ENCODE peak calls at places on chromosome 4, in ten cellular contexts. T, H, G, P, W, I, R, Q, X and F are unnamed samples.

GRCh38 chr4:121308328-121308663 is 72.5 kb downstream of the QRFPR start:
- DNase-seq in T (no peak), H (no peak), G (no peak), P (no peak), W (no peak), I (no peak), R (no peak), Q (peak; percentile 52), X (no peak), F (no peak)

GRCh38 chr4:5050520-5050955 is 742 bp upstream of the STK32B start:
- DNase-seq in T (peak; percentile 82), H (peak; percentile 67), G (peak; percentile 87), P (no peak), W (peak; percentile 56), I (peak; percentile 75), R (peak; percentile 59), Q (peak; percentile 89), X (peak; percentile 65), F (no peak)

GRCh38 chr4:66569228-66569627 is 898.9 kb upstream of the EPHA5 start:
- DNase-seq in T (no peak), H (no peak), G (no peak), P (no peak), W (no peak), I (no peak), R (no peak), Q (peak; percentile 28), X (no peak), F (no peak)

GRCh38 chr4:99886146-99886545 is 8.1 kb downstream of the LAMTOR3 start:
- DNase-seq in T (no peak), H (no peak), G (no peak), P (no peak), W (no peak), I (peak; percentile 38), R (peak; percentile 68), Q (no peak), X (no peak), F (no peak)

GRCh38 chr4:186227221-186227620 is at the start of gene KLKB1:
- DNase-seq in T (no peak), H (no peak), G (no peak), P (no peak), W (no peak), I (no peak), R (no peak), Q (no peak), X (no peak), F (no peak)

GRCh38 chr4:17173300-17173699 is 274.9 kb upstream of the LDB2 start:
- DNase-seq in T (no peak), H (no peak), G (no peak), P (no peak), W (no peak), I (no peak), R (no peak), Q (peak; percentile 92), X (no peak), F (no peak)

GRCh38 chr4:75598390-75598789 is 31.9 kb downstream of the CDKL2 start:
- DNase-seq in T (no peak), H (no peak), G (no peak), P (no peak), W (no peak), I (peak; percentile 8), R (peak; percentile 76), Q (peak; percentile 30), X (no peak), F (no peak)

GRCh38 chr4:88320780-88321373 is 36.5 kb upstream of the PPM1K start:
- DNase-seq in T (no peak), H (peak; percentile 17), G (no peak), P (no peak), W (peak; percentile 24), I (peak; percentile 30), R (peak; percentile 58), Q (peak; percentile 91), X (no peak), F (no peak)

DNA sequence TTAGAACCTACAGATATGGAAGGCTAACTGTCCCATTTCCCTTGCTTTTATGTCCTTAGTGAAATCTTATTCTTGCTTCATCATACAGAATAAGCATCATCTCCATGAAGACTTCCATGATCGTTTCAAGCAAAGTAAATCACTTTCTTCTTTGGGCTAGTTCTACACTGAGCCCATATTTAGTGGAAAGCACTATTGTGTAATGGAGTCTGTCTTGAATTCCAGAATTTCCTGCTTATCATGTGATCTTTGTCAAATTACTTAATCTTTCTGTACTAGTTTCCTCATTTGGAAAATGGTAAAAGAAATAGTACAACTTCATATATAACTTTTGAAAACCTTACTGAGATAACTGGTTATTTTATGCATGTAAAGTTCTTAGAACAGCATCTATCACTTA is 7.6 kb downstream of the ANAPC10 start:
- DNase-seq in T (no peak), H (no peak), G (no peak), P (no peak), W (no peak), I (no peak), R (no peak), Q (no peak), X (no peak), F (no peak)
- H3K36me3 ChIP-seq in T (peaks cover 51% of the 10 kb centered on the region), H (peaks cover 73% of the 10 kb centered on the region), G (peaks cover 7% of the 10 kb centered on the region), P (peaks cover 25% of the 10 kb centered on the region), W (no peaks in the 10 kb centered on the region), I (peaks cover 55% of the 10 kb centered on the region), R (peaks cover 26% of the 10 kb centered on the region), Q (no peaks in the 10 kb centered on the region), X (peaks cover 86% of the 10 kb centered on the region), F (peaks cover 7% of the 10 kb centered on the region)

DNA sequence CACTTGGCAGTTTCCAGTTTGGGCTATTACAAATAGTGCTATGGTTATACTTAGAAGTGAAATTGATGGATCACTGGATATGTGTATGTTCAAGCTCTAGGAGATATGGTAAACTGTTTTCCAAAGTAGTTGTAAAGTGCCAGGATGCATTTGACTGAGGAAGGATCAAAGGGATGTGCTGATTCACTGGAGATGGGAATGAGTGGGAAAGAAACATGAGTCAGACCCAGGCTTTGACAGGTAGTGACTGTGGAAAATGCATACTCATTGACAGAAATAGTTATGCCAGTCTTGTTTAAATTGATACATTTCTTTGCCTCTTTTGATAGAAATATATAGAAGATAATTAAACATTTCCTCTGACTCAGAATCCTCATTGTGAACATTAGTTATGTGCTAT is 77.9 kb downstream of the CEP135 start:
- DNase-seq in T (no peak), H (no peak), G (no peak), P (no peak), W (no peak), I (peak; percentile 68), R (peak; percentile 66), Q (no peak), X (no peak), F (no peak)
- H3K36me3 ChIP-seq in T (peaks cover 62% of the 10 kb centered on the region), H (peaks cover 71% of the 10 kb centered on the region), G (peaks cover 3% of the 10 kb centered on the region), P (peaks cover 33% of the 10 kb centered on the region), W (no peaks in the 10 kb centered on the region), I (peaks cover 22% of the 10 kb centered on the region), R (peaks cover 5% of the 10 kb centered on the region), Q (no peaks in the 10 kb centered on the region), X (peaks cover 29% of the 10 kb centered on the region), F (no peaks in the 10 kb centered on the region)

GRCh38 chr4:71266090-71266794 is 72.6 kb upstream of the SLC4A4 start:
- DNase-seq in T (no peak), H (no peak), G (no peak), P (no peak), W (no peak), I (peak; percentile 10), R (peak; percentile 91), Q (no peak), X (no peak), F (no peak)
- H3K36me3 ChIP-seq in T (no peaks in the 10 kb centered on the region), H (no peaks in the 10 kb centered on the region), G (no peaks in the 10 kb centered on the region), P (no peaks in the 10 kb centered on the region), W (no peaks in the 10 kb centered on the region), I (no peaks in the 10 kb centered on the region), R (no peaks in the 10 kb centered on the region), Q (no peaks in the 10 kb centered on the region), X (no peaks in the 10 kb centered on the region), F (no peaks in the 10 kb centered on the region)

GRCh38 chr4:3236326-3236878 is 12.6 kb upstream of the MSANTD1 start:
- DNase-seq in T (no peak), H (no peak), G (no peak), P (no peak), W (no peak), I (no peak), R (no peak), Q (no peak), X (no peak), F (no peak)

GRCh38 chr4:3238721-3239120 is 10.2 kb upstream of the MSANTD1 start:
- DNase-seq in T (no peak), H (no peak), G (no peak), P (no peak), W (no peak), I (no peak), R (no peak), Q (no peak), X (no peak), F (no peak)

GRCh38 chr4:3235581-3235980 is 13.4 kb upstream of the MSANTD1 start:
- DNase-seq in T (no peak), H (no peak), G (no peak), P (no peak), W (no peak), I (no peak), R (no peak), Q (no peak), X (no peak), F (no peak)

GRCh38 chr4:3237711-3238560 is 11.0 kb upstream of the MSANTD1 start:
- DNase-seq in T (no peak), H (no peak), G (no peak), P (no peak), W (no peak), I (no peak), R (no peak), Q (no peak), X (no peak), F (no peak)

GRCh38 chr4:3237266-3237665 is 11.7 kb upstream of the MSANTD1 start:
- DNase-seq in T (no peak), H (no peak), G (no peak), P (no peak), W (no peak), I (no peak), R (no peak), Q (no peak), X (no peak), F (no peak)
- H3K36me3 ChIP-seq in T (peaks cover 95% of the 10 kb centered on the region), H (peaks cover 89% of the 10 kb centered on the region), G (no peaks in the 10 kb centered on the region), P (peaks cover 16% of the 10 kb centered on the region), W (no peaks in the 10 kb centered on the region), I (no peaks in the 10 kb centered on the region), R (peaks cover 9% of the 10 kb centered on the region), Q (peaks cover 13% of the 10 kb centered on the region), X (peaks cover 26% of the 10 kb centered on the region), F (no peaks in the 10 kb centered on the region)

DNA sequence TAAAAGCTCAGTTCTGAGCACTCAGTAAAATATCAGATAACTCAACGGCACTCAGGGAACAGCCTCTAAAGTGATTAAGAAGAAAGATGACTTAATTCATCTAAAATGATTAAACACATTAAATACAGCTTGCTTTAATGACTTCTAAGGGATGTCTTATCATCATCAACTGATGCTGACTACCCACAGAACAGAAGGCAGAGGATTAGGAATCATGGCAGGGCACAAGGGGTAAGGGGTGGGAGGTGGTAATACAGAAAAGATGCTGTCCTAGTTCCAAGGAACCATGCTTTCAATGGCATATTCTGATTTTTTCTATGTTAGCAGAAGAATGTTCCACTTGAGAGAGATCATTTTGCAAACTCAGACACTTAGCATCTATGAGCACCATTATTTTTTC is 99.2 kb upstream of the CBR4 start:
- DNase-seq in T (no peak), H (no peak), G (no peak), P (no peak), W (no peak), I (no peak), R (no peak), Q (no peak), X (no peak), F (no peak)
- H3K36me3 ChIP-seq in T (peaks cover 54% of the 10 kb centered on the region), H (peaks cover 64% of the 10 kb centered on the region), G (peaks cover 3% of the 10 kb centered on the region), P (no peaks in the 10 kb centered on the region), W (peaks cover 4% of the 10 kb centered on the region), I (peaks cover 21% of the 10 kb centered on the region), R (peaks cover 45% of the 10 kb centered on the region), Q (no peaks in the 10 kb centered on the region), X (no peaks in the 10 kb centered on the region), F (no peaks in the 10 kb centered on the region)